ENCODE peak calls at places on chromosomes 7 and 10, in eight cellular contexts. U, L, H, Q, K, I, D and C are unnamed samples.

GRCh38 chr10:110629680-110630191 is 14.4 kb upstream of the RBM20 start:
- DNase-seq in I (no peak), L (peak; percentile 76), Q (peak; percentile 56), D (no peak), K (no peak), H (no peak), U (no peak), C (no peak)

GRCh38 chr10:98919899-98920298 is 315.8 kb downstream of the HPSE2 start:
- DNase-seq in U (no peak), D (no peak), Q (no peak), H (no peak), I (no peak), L (no peak), K (no peak), C (no peak)

GRCh38 chr10:125201791-125202622 is 41.6 kb upstream of the CTBP2 start:
- DNase-seq in U (no peak), D (no peak), Q (peak; percentile 54), L (peak; percentile 44), K (no peak), I (no peak), H (no peak), C (no peak)

GRCh38 chr10:57786850-57787750 is 480.6 kb downstream of the IPMK start:
- DNase-seq in D (no peak), H (no peak), I (no peak), K (no peak), L (no peak), Q (no peak), U (peak; percentile 43), C (no peak)

GRCh38 chr7:74038194-74038961 is 10.4 kb downstream of the ELN start:
- DNase-seq in K (no peak), L (no peak), H (no peak), I (no peak), D (no peak), Q (no peak), U (no peak), C (no peak)

GRCh38 chr7:12802070-12802469 is 114.6 kb downstream of the ARL4A start:
- DNase-seq in Q (no peak), L (no peak), K (no peak), D (no peak), I (no peak), U (no peak), H (no peak), C (peak; percentile 42)

GRCh38 chr7:32299133-32299702 is 191.0 kb downstream of the LSM5 start:
- DNase-seq in H (no peak), D (no peak), K (no peak), U (peak; percentile 73), L (no peak), Q (no peak), I (no peak), C (no peak)

GRCh38 chr7:76300210-76300731 is 2.2 kb upstream of the HSPB1 start:
- DNase-seq in L (no peak), U (no peak), I (no peak), D (no peak), H (no peak), Q (peak; percentile 63), K (no peak), C (peak; percentile 90)

GRCh38 chr10:69337312-69338132 is 59.2 kb downstream of the HK1 start:
- DNase-seq in K (no peak), L (no peak), Q (peak; percentile 81), U (no peak), D (no peak), I (peak; percentile 96), H (no peak), C (no peak)

GRCh38 chr10:132299381-132300336 is 8.1 kb downstream of the STK32C start:
- DNase-seq in H (no peak), Q (no peak), L (peak; percentile 49), D (no peak), K (no peak), U (peak; percentile 15), I (no peak), C (no peak)

GRCh38 chr10:76839276-76839675 is 798.3 kb downstream of the KCNMA1 start:
- DNase-seq in I (no peak), Q (no peak), U (no peak), K (no peak), H (no peak), L (no peak), D (no peak), C (no peak)

GRCh38 chr7:145978769-145979168 is 137.8 kb upstream of the CNTNAP2 start:
- DNase-seq in D (no peak), K (no peak), L (no peak), U (no peak), H (no peak), I (no peak), Q (no peak), C (no peak)

GRCh38 chr10:129809841-129810240 is 154.2 kb downstream of the EBF3 start:
- DNase-seq in H (no peak), L (no peak), Q (no peak), U (no peak), K (no peak), I (no peak), D (no peak), C (no peak)

GRCh38 chr7:95427914-95428516 is 6.8 kb downstream of the PON2 start:
- DNase-seq in H (no peak), D (no peak), I (peak; percentile 13), U (no peak), K (no peak), Q (no peak), L (no peak), C (no peak)

GRCh38 chr7:154914580-154915380 is 88.1 kb downstream of the PAXIP1 start:
- DNase-seq in K (no peak), L (peak; percentile 57), I (peak; percentile 40), Q (no peak), D (no peak), U (peak; percentile 54), H (no peak), C (no peak)

GRCh38 chr7:72465521-72465920 is 53.4 kb upstream of the CALN1 start:
- DNase-seq in H (no peak), D (no peak), L (no peak), U (no peak), K (no peak), Q (no peak), I (no peak), C (no peak)

GRCh38 chr7:1918881-1919525 is 248.9 kb downstream of the ELFN1 start:
- DNase-seq in L (no peak), D (no peak), K (no peak), Q (no peak), U (no peak), H (no peak), I (no peak), C (no peak)

GRCh38 chr7:22884911-22885823 is 62.5 kb upstream of the TOMM7 start:
- DNase-seq in K (no peak), U (no peak), I (peak; percentile 47), Q (no peak), L (no peak), H (no peak), D (no peak), C (no peak)

GRCh38 chr10:28503114-28503513 is 29.8 kb upstream of the WAC start:
- DNase-seq in Q (no peak), I (no peak), H (no peak), L (no peak), U (no peak), D (no peak), K (no peak), C (peak; percentile 27)

GRCh38 chr7:106065560-106066500 is 46.3 kb downstream of the SYPL1 start:
- DNase-seq in K (no peak), I (no peak), H (no peak), Q (peak; percentile 60), D (no peak), L (peak; percentile 65), U (no peak), C (no peak)

GRCh38 chr7:119935418-119936025 is 337.5 kb upstream of the KCND2 start:
- DNase-seq in D (no peak), Q (no peak), I (peak; percentile 62), H (no peak), U (no peak), K (no peak), L (no peak), C (peak; percentile 32)

GRCh38 chr10:90621577-90621976 is 236.3 kb downstream of the HTR7 start:
- DNase-seq in Q (no peak), H (no peak), L (no peak), I (peak; percentile 11), U (peak; percentile 40), D (no peak), K (no peak), C (no peak)

GRCh38 chr7:157228864-157229422 is 90.2 kb downstream of the UBE3C start:
- DNase-seq in L (no peak), I (peak; percentile 70), Q (peak; percentile 37), K (no peak), H (peak; percentile 9), U (peak; percentile 62), D (peak; percentile 45), C (no peak)

GRCh38 chr7:35035511-35035921 is 1.8 kb downstream of the DPY19L1 start:
- DNase-seq in U (no peak), H (peak; percentile 6), I (peak; percentile 16), D (no peak), L (no peak), Q (peak; percentile 58), K (peak; percentile 13), C (peak; percentile 45)

GRCh38 chr10:110340821-110341220 is 36.1 kb upstream of the SMNDC1 start:
- DNase-seq in Q (no peak), H (no peak), K (no peak), D (no peak), U (no peak), I (no peak), L (peak; percentile 9), C (no peak)

GRCh38 chr10:32960022-32960421 is 2.0 kb upstream of the ITGB1 start:
- DNase-seq in Q (no peak), D (no peak), L (no peak), K (no peak), H (no peak), I (no peak), U (no peak), C (no peak)

GRCh38 chr7:159144756-159145543 is at the start of gene VIPR2:
- DNase-seq in L (no peak), H (peak; percentile 28), U (peak; percentile 66), I (no peak), D (peak; percentile 32), K (no peak), Q (no peak), C (no peak)

GRCh38 chr7:80370587-80370986 is 141.3 kb downstream of the GNAT3 start:
- DNase-seq in U (no peak), H (no peak), Q (no peak), D (no peak), I (no peak), K (no peak), L (no peak), C (no peak)

GRCh38 chr10:1766049-1766448 is 28.7 kb upstream of the ADARB2 start:
- DNase-seq in L (no peak), Q (no peak), K (no peak), H (no peak), I (no peak), D (no peak), U (no peak), C (no peak)

GRCh38 chr10:102643346-102644065 is 773 bp upstream of the TRIM8 start:
- DNase-seq in Q (peak; percentile 38), I (peak; percentile 90), L (peak; percentile 85), D (no peak), U (peak; percentile 70), H (peak; percentile 59), K (peak; percentile 31), C (peak; percentile 38)

GRCh38 chr7:111887734-111888133 is 318.5 kb downstream of the DOCK4 start:
- DNase-seq in D (no peak), H (no peak), L (no peak), K (no peak), Q (no peak), U (no peak), I (no peak), C (no peak)

GRCh38 chr10:29033311-29033940 is 255.4 kb upstream of the LYZL1 start:
- DNase-seq in Q (no peak), H (no peak), K (no peak), U (no peak), D (no peak), L (no peak), I (no peak), C (no peak)